ENCODE peak calls at places on chromosomes 13 and 19, in nine cellular contexts. G is upper lobe of left lung, I is AG04450, N is IMR-90, A is tibial artery, E is neural progenitor cell, F is cardiac fibroblast, Y is WERI-Rb-1, S is K562. C is an unnamed sample.
A peak's percentile ranks its signal among the peaks of the same experiment; 100 is the strongest.

GRCh38 chr13:24625324-24625723 is 54.9 kb upstream of the ATP12A start:
- DNase-seq in G (no peak), I (no peak), N (no peak), A (no peak), E (no peak), F (peak; percentile 31), Y (no peak), S (no peak), C (no peak)

GRCh38 chr13:45953082-45953481 is 99.5 kb downstream of the ZC3H13 start:
- DNase-seq in G (no peak), I (no peak), N (no peak), A (no peak), E (no peak), F (no peak), Y (no peak), S (no peak), C (no peak)

GRCh38 chr13:30708541-30708940 is 26.8 kb upstream of the ALOX5AP start:
- DNase-seq in G (no peak), I (no peak), N (peak; percentile 69), A (no peak), E (no peak), F (peak; percentile 80), Y (no peak), S (no peak), C (no peak)

GRCh38 chr13:114309806-114310410 is 4.4 kb upstream of the CHAMP1 start:
- DNase-seq in G (no peak), I (no peak), N (no peak), A (no peak), E (peak; percentile 11), F (no peak), Y (no peak), S (no peak), C (no peak)

GRCh38 chr13:84684804-84685203 is 802.5 kb upstream of the SLITRK1 start:
- DNase-seq in G (no peak), I (no peak), N (peak; percentile 1), A (no peak), E (no peak), F (no peak), Y (no peak), S (no peak), C (no peak)

GRCh38 chr19:41226053-41226873 is 7.2 kb downstream of the AXL start:
- DNase-seq in G (peak; percentile 51), I (peak; percentile 85), N (peak; percentile 82), A (peak; percentile 68), E (peak; percentile 75), F (peak; percentile 92), Y (peak; percentile 65), S (peak; percentile 76), C (no peak)

GRCh38 chr19:2456301-2456570 is 523 bp downstream of the LMNB2 start:
- DNase-seq in G (no peak), I (no peak), N (no peak), A (no peak), E (no peak), F (no peak), Y (no peak), S (no peak), C (no peak)

GRCh38 chr19:46993622-46994021 is 26.0 kb upstream of the NPAS1 start:
- DNase-seq in G (no peak), I (no peak), N (no peak), A (no peak), E (no peak), F (no peak), Y (no peak), S (no peak), C (no peak)

GRCh38 chr19:44689290-44690130 is 9.4 kb upstream of the CEACAM16 start:
- DNase-seq in G (peak; percentile 74), I (peak; percentile 34), N (peak; percentile 72), A (peak; percentile 69), E (peak; percentile 85), F (peak; percentile 85), Y (peak; percentile 80), S (peak; percentile 84), C (peak; percentile 67)

GRCh38 chr19:342128-342455 is 2.5 kb downstream of the MIER2 start:
- DNase-seq in G (peak; percentile 20), I (no peak), N (no peak), A (no peak), E (no peak), F (no peak), Y (no peak), S (no peak), C (no peak)

GRCh38 chr13:113671066-113672001 is 4.3 kb downstream of the GRK1 start:
- DNase-seq in G (peak; percentile 18), I (no peak), N (no peak), A (peak; percentile 15), E (no peak), F (no peak), Y (peak; percentile 13), S (no peak), C (no peak)

GRCh38 chr13:85236431-85236830 is 562.8 kb downstream of the SLITRK6 start:
- DNase-seq in G (no peak), I (no peak), N (peak; percentile 54), A (no peak), E (no peak), F (peak; percentile 31), Y (no peak), S (no peak), C (no peak)

GRCh38 chr19:10018219-10018618 is 4.9 kb downstream of the RDH8 start:
- DNase-seq in G (no peak), I (no peak), N (peak; percentile 87), A (no peak), E (no peak), F (no peak), Y (no peak), S (no peak), C (no peak)

GRCh38 chr13:48563611-48564010 is 30.7 kb upstream of the RCBTB2 start:
- DNase-seq in G (no peak), I (no peak), N (no peak), A (no peak), E (no peak), F (no peak), Y (no peak), S (no peak), C (no peak)

GRCh38 chr13:48561461-48562224 is 28.8 kb upstream of the RCBTB2 start:
- DNase-seq in G (no peak), I (no peak), N (no peak), A (no peak), E (no peak), F (no peak), Y (no peak), S (no peak), C (peak; percentile 63)

GRCh38 chr13:48564046-48564445 is 31.2 kb upstream of the RCBTB2 start:
- DNase-seq in G (no peak), I (no peak), N (peak; percentile 51), A (no peak), E (no peak), F (no peak), Y (no peak), S (no peak), C (no peak)

GRCh38 chr13:48560657-48561337 is 27.9 kb upstream of the RCBTB2 start:
- DNase-seq in G (no peak), I (no peak), N (no peak), A (no peak), E (no peak), F (no peak), Y (no peak), S (no peak), C (no peak)

DNA sequence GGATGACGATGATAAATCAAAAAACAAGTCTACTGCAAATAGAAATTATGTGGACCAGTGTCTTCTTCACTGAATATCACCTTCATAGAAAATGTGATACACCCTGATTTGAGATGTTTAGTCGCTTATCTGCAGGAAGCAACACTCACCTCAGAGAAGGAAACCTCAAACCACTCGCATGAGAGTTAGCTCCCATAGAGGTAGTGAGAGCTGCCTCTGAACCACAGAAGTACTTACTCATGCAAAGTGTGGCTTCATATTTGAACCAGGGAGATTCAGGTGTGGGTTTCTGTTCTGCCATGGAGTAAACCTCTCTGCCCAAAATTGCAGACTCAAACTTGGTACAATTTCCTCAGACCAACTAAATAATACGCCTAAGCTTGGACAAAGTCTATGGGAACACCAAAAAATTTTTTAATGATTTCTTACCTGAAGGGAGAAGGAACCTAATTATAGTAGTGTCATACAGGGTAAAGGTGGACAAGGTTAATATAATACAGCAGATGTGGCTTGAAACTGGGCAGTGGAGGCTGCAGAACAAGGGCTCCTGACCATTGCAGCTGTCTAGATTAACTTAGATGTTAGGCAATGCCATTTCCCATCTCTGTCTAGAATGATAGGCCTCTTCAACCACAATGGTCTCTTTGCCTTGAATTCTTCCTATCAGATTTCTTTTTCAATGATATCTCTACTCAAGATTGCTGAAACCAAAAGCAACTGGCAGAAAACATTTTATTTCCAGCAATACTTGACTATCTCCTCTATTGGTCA is 29.6 kb upstream of the RCBTB2 start:
- DNase-seq in G (peak; percentile 48), I (no peak), N (no peak), A (no peak), E (no peak), F (no peak), Y (no peak), S (peak; percentile 34), C (peak; percentile 100)
- H3K4me3 ChIP-seq in G (no peak overlapping the region), I (no peak overlapping the region), N (no peak overlapping the region), A (no peak overlapping the region), E (no peak overlapping the region), F (no peak overlapping the region), Y (no peak overlapping the region), S (no peak overlapping the region), C (peak overlapping the region; percentile 22)

GRCh38 chr13:51942189-51942588 is 69.1 kb downstream of the ATP7B start:
- DNase-seq in G (peak; percentile 39), I (no peak), N (no peak), A (no peak), E (no peak), F (no peak), Y (no peak), S (no peak), C (peak; percentile 28)
- H3K4me3 ChIP-seq in G (no peak overlapping the region), I (no peak overlapping the region), N (no peak overlapping the region), A (no peak overlapping the region), E (no peak overlapping the region), F (no peak overlapping the region), Y (no peak overlapping the region), S (no peak overlapping the region), C (no peak overlapping the region)

DNA sequence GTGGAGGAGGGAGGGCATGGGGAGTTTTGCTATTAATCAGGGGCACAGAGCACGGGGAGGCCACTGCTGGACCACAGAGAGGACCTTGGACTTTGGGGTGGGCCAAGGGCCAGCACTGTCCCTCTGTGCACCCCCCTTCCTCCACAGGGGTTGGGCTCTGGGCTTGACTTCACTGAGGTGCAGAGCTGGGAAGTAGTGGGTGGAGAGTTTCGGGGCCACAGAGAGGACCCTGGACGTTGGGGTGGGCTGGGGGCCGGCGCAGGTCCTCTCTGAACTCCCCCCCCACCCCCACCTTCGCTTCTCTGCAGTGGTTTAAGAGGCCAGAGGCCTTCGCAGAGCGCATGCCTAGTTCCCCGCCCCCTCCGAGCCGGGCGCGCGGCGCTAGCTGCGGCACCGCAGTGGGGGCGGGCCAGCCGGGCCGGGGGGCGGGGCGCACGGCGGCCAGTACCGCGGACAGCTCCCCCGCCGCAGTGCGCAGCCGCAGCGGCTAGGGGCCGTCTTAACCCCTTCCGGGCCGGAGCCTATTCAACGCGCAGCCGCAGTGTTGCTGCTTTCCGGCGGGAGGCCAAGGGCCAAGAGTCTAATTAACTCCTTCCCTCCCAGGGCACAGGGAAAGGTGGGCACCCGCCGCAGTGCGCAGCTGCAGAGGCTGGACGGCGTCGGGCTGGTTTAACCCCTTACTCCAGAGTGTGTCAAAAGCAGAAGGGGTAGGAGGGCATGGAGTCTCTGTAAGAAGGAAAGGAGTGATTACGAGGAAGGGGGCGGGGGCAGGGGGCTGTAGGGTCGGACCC is 3.7 kb downstream of the KCNC3 start:
- DNase-seq in G (peak; percentile 68), I (no peak), N (peak; percentile 13), A (no peak), E (peak; percentile 98), F (peak; percentile 52), Y (peak; percentile 93), S (peak; percentile 90), C (peak; percentile 78)
- H3K4me3 ChIP-seq in G (peak overlapping the region; percentile 28), I (no peak overlapping the region), N (no peak overlapping the region), A (no peak overlapping the region), E (peak overlapping the region; percentile 38), F (no peak overlapping the region), Y (peak overlapping the region; percentile 40), S (peak overlapping the region; percentile 21), C (peak overlapping the region; percentile 56)

GRCh38 chr13:75763511-75763910 is 127.4 kb downstream of the LMO7 start:
- DNase-seq in G (no peak), I (no peak), N (no peak), A (no peak), E (no peak), F (no peak), Y (no peak), S (no peak), C (no peak)
- H3K4me3 ChIP-seq in G (peak overlapping the region; percentile 43), I (no peak overlapping the region), N (no peak overlapping the region), A (no peak overlapping the region), E (no peak overlapping the region), F (no peak overlapping the region), Y (no peak overlapping the region), S (no peak overlapping the region), C (no peak overlapping the region)

C was measured in Jurkat, Clone E6-1.